ENCODE peak calls at places on chromosome 7, in four cellular contexts. C is SJSA1, I is aorta, E is brain microvascular endothelial cell. J is an unnamed sample.

GRCh38 chr7:16590424-16590823 is 55.1 kb downstream of the ANKMY2 start:
- DNase-seq in C (no peak), I (no peak), E (no peak), J (no peak)

GRCh38 chr7:150965273-150965830 is 12.8 kb downstream of the KCNH2 start:
- DNase-seq in C (no peak), I (no peak), E (no peak), J (no peak)

GRCh38 chr7:28626629-28627262 is 214.4 kb downstream of the CREB5 start:
- DNase-seq in C (peak), I (no peak), E (peak), J (no peak)

GRCh38 chr7:46281071-46281470 is 360.0 kb upstream of the IGFBP3 start:
- DNase-seq in C (no peak), I (no peak), E (no peak), J (no peak)

GRCh38 chr7:98266840-98267239 is 14.6 kb upstream of the BRI3 start:
- DNase-seq in C (no peak), I (no peak), E (no peak), J (no peak)

GRCh38 chr7:37945336-37945735 is 24.9 kb downstream of the EPDR1 start:
- DNase-seq in C (peak), I (no peak), E (peak), J (peak)

GRCh38 chr7:11702938-11703337 is 129.1 kb downstream of the THSD7A start:
- DNase-seq in C (no peak), I (no peak), E (no peak), J (no peak)

GRCh38 chr7:151251328-151251925 is 2.9 kb upstream of the SMARCD3 start:
- DNase-seq in C (peak), I (peak), E (peak), J (peak)

GRCh38 chr7:139730746-139731612 is 46.8 kb downstream of the HIPK2 start:
- DNase-seq in C (no peak), I (peak), E (peak), J (no peak)

GRCh38 chr7:47448971-47449370 is 132.9 kb downstream of the TNS3 start:
- DNase-seq in C (no peak), I (no peak), E (no peak), J (no peak)

GRCh38 chr7:95723583-95724180 is 48.7 kb upstream of the DYNC1I1 start:
- DNase-seq in C (peak), I (no peak), E (peak), J (peak)

GRCh38 chr7:30403477-30403876 is 75.1 kb downstream of the NOD1 start:
- DNase-seq in C (no peak), I (no peak), E (no peak), J (no peak)

GRCh38 chr7:70353310-70353947 is 755.2 kb downstream of the AUTS2 start:
- DNase-seq in C (no peak), I (no peak), E (no peak), J (no peak)

GRCh38 chr7:68726386-68726785 is 871.9 kb upstream of the AUTS2 start:
- DNase-seq in C (no peak), I (no peak), E (no peak), J (no peak)
- H3K4me3 ChIP-seq in C (no peak), I (no peak), E (no peak), J (no peak)

GRCh38 chr7:152923711-152924110 is 164.2 kb downstream of the ACTR3B start:
- DNase-seq in C (no peak), I (no peak), E (no peak), J (no peak)

GRCh38 chr7:152922318-152923081 is 162.9 kb downstream of the ACTR3B start:
- DNase-seq in C (no peak), I (no peak), E (no peak), J (no peak)

GRCh38 chr7:152924238-152924637 is 164.7 kb downstream of the ACTR3B start:
- DNase-seq in C (no peak), I (no peak), E (no peak), J (no peak)

GRCh38 chr7:152924826-152925411 is 165.4 kb downstream of the ACTR3B start:
- DNase-seq in C (no peak), I (no peak), E (no peak), J (no peak)

GRCh38 chr7:152925412-152926147 is 166.0 kb downstream of the ACTR3B start:
- DNase-seq in C (no peak), I (no peak), E (no peak), J (no peak)
- H3K4me3 ChIP-seq in C (no peak), I (no peak), E (no peak), J (no peak)

GRCh38 chr7:26196305-26196704 is 4.2 kb downstream of the HNRNPA2B1 start:
- DNase-seq in C (no peak), I (no peak), E (no peak), J (no peak)

GRCh38 chr7:26193432-26194206 is 6.9 kb downstream of the HNRNPA2B1 start:
- DNase-seq in C (no peak), I (no peak), E (no peak), J (no peak)

GRCh38 chr7:26197153-26198115 is 3.1 kb downstream of the HNRNPA2B1 start:
- DNase-seq in C (peak), I (no peak), E (no peak), J (no peak)

GRCh38 chr7:26195867-26196266 is 4.7 kb downstream of the HNRNPA2B1 start:
- DNase-seq in C (peak), I (no peak), E (no peak), J (no peak)

GRCh38 chr7:26195182-26195581 is 5.4 kb downstream of the HNRNPA2B1 start:
- DNase-seq in C (no peak), I (no peak), E (no peak), J (no peak)
- H3K4me3 ChIP-seq in C (no peak), I (no peak), E (no peak), J (no peak)

GRCh38 chr7:78769551-78770101 is 683.8 kb downstream of the MAGI2 start:
- DNase-seq in C (no peak), I (no peak), E (no peak), J (no peak)

GRCh38 chr7:78768859-78769258 is 684.6 kb downstream of the MAGI2 start:
- DNase-seq in C (no peak), I (no peak), E (no peak), J (no peak)

GRCh38 chr7:78765985-78766729 is 687.3 kb downstream of the MAGI2 start:
- DNase-seq in C (no peak), I (no peak), E (no peak), J (no peak)

DNA sequence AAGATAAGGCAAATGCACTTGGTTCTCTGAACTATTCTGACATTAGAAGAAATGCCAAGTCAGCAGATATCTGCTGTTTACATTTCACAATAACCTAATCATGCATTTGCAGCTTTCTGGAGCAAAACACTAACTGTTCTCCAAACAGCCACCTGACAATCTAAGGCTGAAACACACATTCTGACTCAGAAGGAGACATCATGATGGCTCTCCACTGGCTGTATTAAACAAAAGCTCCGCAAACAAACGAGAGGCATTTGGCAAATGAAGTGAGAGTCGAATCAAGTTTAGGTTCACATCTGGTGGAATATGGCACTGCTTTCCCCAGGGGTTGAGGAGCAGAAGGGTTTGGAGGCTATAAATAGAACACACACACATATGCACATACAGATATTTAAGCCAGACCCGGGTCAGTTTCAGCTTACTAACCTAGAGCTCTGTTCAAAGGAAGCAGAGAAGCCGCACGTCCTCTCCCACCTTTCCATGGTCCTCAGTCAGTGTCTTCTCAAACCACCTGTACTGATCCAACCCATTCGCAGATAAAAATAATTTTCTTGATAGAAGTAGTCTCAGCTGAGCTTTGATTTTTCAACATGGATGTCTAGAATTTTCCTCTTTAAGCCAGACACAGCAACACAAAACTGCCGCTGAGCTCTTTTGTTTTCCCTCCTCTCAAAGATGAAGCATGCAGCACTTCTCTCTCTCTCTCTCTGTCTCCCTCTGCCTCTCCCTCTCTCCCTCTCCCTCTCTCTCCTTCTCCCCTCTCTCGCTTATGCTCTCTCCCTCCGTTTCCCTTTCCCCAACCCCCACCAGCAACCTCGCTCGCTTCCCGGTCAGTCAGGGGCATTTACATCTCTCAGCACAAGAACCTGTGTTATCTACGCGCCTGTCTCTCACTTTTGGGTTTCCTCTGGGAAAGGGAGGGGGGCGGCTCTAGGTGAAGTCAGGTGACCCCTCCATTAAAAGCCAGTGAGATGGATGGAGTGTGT is 682.8 kb downstream of the MAGI2 start:
- DNase-seq in C (no peak), I (no peak), E (no peak), J (no peak)
- H3K4me3 ChIP-seq in C (no peak), I (peak), E (peak), J (peak)

GRCh38 chr7:81690688-81691087 is 79.2 kb downstream of the HGF start:
- DNase-seq in C (no peak), I (no peak), E (no peak), J (no peak)
- H3K4me3 ChIP-seq in C (no peak), I (no peak), E (no peak), J (peak)

GRCh38 chr7:23471090-23471859 is 984 bp upstream of the IGF2BP3 start:
- DNase-seq in C (peak), I (no peak), E (peak), J (peak)

GRCh38 chr7:23473848-23474097 is 3.5 kb upstream of the IGF2BP3 start:
- DNase-seq in C (no peak), I (no peak), E (no peak), J (no peak)

GRCh38 chr7:23472046-23472445 is 1.8 kb upstream of the IGF2BP3 start:
- DNase-seq in C (no peak), I (no peak), E (no peak), J (no peak)

GRCh38 chr7:23472974-23473847 is 2.9 kb upstream of the IGF2BP3 start:
- DNase-seq in C (peak), I (no peak), E (no peak), J (no peak)

DNA sequence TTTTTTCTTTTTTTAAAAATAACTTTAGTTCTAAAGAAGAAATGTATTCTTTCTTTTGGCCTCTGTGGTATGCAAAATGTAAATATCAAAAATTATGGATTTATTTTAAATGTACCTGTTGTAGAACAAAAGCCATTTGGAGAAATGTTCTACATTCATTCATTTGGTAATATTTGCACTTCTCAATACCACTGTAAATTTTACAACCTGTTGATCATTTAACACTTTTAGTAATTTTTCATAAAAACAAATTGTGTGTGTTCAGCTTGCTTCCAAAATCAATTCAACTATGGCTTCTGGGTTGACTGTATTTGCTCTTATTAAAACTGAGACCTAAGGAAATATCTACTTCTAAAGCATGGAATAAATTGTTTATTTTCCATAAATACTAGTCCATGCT is 2.3 kb upstream of the IGF2BP3 start:
- DNase-seq in C (no peak), I (no peak), E (no peak), J (no peak)
- H3K4me3 ChIP-seq in C (no peak), I (no peak), E (no peak), J (peak)

DNA sequence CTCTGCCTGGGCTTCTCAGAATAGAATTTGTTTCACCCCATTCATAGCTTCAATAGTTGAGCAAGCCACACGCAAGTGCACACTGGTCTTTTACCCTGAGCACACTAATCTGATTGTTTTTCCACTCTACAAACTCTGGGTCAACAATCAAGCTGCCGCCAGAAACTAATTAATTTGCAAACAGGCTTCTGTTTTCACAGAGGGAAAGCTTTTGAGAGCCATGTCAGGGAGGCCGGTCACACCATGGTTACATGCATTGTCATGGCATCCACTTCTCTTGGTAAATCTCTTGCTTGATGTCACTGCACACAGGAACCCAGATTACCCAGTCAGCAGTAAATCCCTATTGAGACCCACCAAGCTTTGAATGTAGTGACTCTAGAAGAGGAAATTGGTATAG is 154.2 kb downstream of the SEMA3A start:
- DNase-seq in C (no peak), I (no peak), E (no peak), J (no peak)
- H3K4me3 ChIP-seq in C (no peak), I (no peak), E (no peak), J (no peak)

J was measured in skeletal muscle cell.